ENCODE peak calls at places on chromosomes 3 and 15, in seven cellular contexts. K, X, U, B, P, A and T are unnamed samples.

GRCh38 chr3:127786358-127787070 is 35.8 kb downstream of the MGLL start:
- DNase-seq in K (peak), X (no peak), U (peak), B (no peak), P (no peak), A (peak), T (peak)

GRCh38 chr3:128727996-128728395 is 2.0 kb downstream of the RAB7A start:
- DNase-seq in K (no peak), X (no peak), U (no peak), B (no peak), P (no peak), A (no peak), T (no peak)

GRCh38 chr15:101132390-101133180 is 119.3 kb downstream of the CHSY1 start:
- DNase-seq in K (no peak), X (no peak), U (no peak), B (no peak), P (no peak), A (no peak), T (no peak)

GRCh38 chr3:2655229-2655701 is 454.9 kb downstream of the IL5RA start:
- DNase-seq in K (no peak), X (no peak), U (peak), B (no peak), P (no peak), A (no peak), T (no peak)

GRCh38 chr3:188772886-188773285 is 398.9 kb upstream of the TPRG1 start:
- DNase-seq in K (peak), X (no peak), U (peak), B (no peak), P (no peak), A (no peak), T (peak)

GRCh38 chr15:51750942-51751686 is at the start of gene TMOD2:
- DNase-seq in K (peak), X (no peak), U (peak), B (no peak), P (no peak), A (peak), T (no peak)

GRCh38 chr15:91426412-91426811 is 326.4 kb downstream of the SV2B start:
- DNase-seq in K (no peak), X (no peak), U (no peak), B (no peak), P (no peak), A (no peak), T (no peak)

GRCh38 chr3:66398228-66399025 is 102.4 kb downstream of the LRIG1 start:
- DNase-seq in K (no peak), X (no peak), U (peak), B (no peak), P (no peak), A (no peak), T (peak)

GRCh38 chr3:78645628-78646310 is 1122.0 kb downstream of the ROBO1 start:
- DNase-seq in K (no peak), X (peak), U (peak), B (no peak), P (no peak), A (no peak), T (peak)

GRCh38 chr3:55540579-55540978 is 53.5 kb upstream of the WNT5A start:
- DNase-seq in K (no peak), X (no peak), U (no peak), B (no peak), P (no peak), A (no peak), T (no peak)

GRCh38 chr15:39918688-39919385 is 1.2 kb downstream of the GPR176 start:
- DNase-seq in K (no peak), X (no peak), U (peak), B (no peak), P (no peak), A (no peak), T (no peak)

GRCh38 chr3:170639003-170639402 is 53.1 kb upstream of the SLC7A14 start:
- DNase-seq in K (no peak), X (no peak), U (no peak), B (no peak), P (no peak), A (no peak), T (no peak)

GRCh38 chr3:66404903-66405700 is 95.7 kb downstream of the LRIG1 start:
- DNase-seq in K (no peak), X (no peak), U (no peak), B (no peak), P (no peak), A (peak), T (no peak)

GRCh38 chr3:67655364-67656121 is 1.1 kb upstream of the SUCLG2 start:
- DNase-seq in K (peak), X (no peak), U (no peak), B (peak), P (no peak), A (no peak), T (no peak)

GRCh38 chr3:112627419-112627818 is 13.5 kb downstream of the CCDC80 start:
- DNase-seq in K (no peak), X (no peak), U (no peak), B (no peak), P (no peak), A (no peak), T (no peak)

GRCh38 chr3:63565220-63565619 is 87.3 kb upstream of the SNTN start:
- DNase-seq in K (no peak), X (no peak), U (no peak), B (no peak), P (no peak), A (no peak), T (no peak)

GRCh38 chr3:42226470-42227425 is 39.2 kb downstream of the CCK start:
- DNase-seq in K (peak), X (no peak), U (no peak), B (no peak), P (no peak), A (no peak), T (no peak)

GRCh38 chr3:128726691-128727031 is 678 bp downstream of the RAB7A start:
- DNase-seq in K (peak), X (no peak), U (peak), B (peak), P (peak), A (peak), T (no peak)

GRCh38 chr15:92391640-92392039 is 2.0 kb upstream of the ST8SIA2 start:
- DNase-seq in K (no peak), X (peak), U (peak), B (no peak), P (no peak), A (no peak), T (no peak)

GRCh38 chr3:12991861-12992281 is 81.4 kb downstream of the IQSEC1 start:
- DNase-seq in K (no peak), X (no peak), U (no peak), B (no peak), P (no peak), A (no peak), T (no peak)

GRCh38 chr3:58236527-58237237 is 910 bp upstream of the ABHD6 start:
- DNase-seq in K (no peak), X (no peak), U (no peak), B (no peak), P (no peak), A (peak), T (no peak)

GRCh38 chr3:120147072-120147871 is 53.0 kb upstream of the GSK3B start:
- DNase-seq in K (no peak), X (no peak), U (no peak), B (no peak), P (no peak), A (no peak), T (no peak)

GRCh38 chr3:79018671-79019136 is 749.1 kb downstream of the ROBO1 start:
- DNase-seq in K (peak), X (no peak), U (peak), B (no peak), P (no peak), A (peak), T (no peak)

GRCh38 chr15:69508659-69509058 is 56.0 kb downstream of the RPLP1 start:
- DNase-seq in K (no peak), X (no peak), U (no peak), B (no peak), P (no peak), A (no peak), T (no peak)

GRCh38 chr3:49799761-49800160 is at the start of gene CDHR4:
- DNase-seq in K (no peak), X (peak), U (peak), B (no peak), P (no peak), A (no peak), T (no peak)

GRCh38 chr3:58184309-58184981 is 26.3 kb downstream of the DNASE1L3 start:
- DNase-seq in K (no peak), X (no peak), U (no peak), B (no peak), P (no peak), A (no peak), T (no peak)

GRCh38 chr15:92645051-92645631 is 10.4 kb downstream of the FAM174B start:
- DNase-seq in K (no peak), X (no peak), U (no peak), B (no peak), P (no peak), A (no peak), T (no peak)

GRCh38 chr3:72043212-72044133 is 258.5 kb upstream of the PROK2 start:
- DNase-seq in K (no peak), X (no peak), U (no peak), B (no peak), P (no peak), A (no peak), T (no peak)

DNA sequence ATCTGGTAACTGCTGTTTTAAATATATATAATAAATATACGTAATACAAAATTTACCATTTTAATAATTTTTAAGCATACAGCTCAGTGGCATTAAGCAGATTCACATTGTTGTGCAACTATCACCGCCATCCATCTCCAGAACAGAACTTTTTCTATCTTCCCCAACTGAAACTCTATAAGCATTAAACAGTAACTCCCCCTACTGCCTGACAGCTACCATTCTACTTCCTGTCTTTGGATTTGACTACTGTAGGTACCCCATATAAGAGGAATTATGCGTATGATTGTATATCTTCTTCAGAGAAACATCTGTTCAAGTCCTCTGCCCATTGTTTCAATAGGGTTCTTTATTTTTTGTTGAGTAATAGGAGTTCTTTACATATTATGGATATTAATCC is 36.8 kb downstream of the EID1 start:
- DNase-seq in K (no peak), X (no peak), U (no peak), B (no peak), P (no peak), A (no peak), T (no peak)
- TF ChIP-seq CTCF in K (no peak), X (no peak), U (no peak), B (no peak), P (no peak), A (no peak), T (no peak)

DNA sequence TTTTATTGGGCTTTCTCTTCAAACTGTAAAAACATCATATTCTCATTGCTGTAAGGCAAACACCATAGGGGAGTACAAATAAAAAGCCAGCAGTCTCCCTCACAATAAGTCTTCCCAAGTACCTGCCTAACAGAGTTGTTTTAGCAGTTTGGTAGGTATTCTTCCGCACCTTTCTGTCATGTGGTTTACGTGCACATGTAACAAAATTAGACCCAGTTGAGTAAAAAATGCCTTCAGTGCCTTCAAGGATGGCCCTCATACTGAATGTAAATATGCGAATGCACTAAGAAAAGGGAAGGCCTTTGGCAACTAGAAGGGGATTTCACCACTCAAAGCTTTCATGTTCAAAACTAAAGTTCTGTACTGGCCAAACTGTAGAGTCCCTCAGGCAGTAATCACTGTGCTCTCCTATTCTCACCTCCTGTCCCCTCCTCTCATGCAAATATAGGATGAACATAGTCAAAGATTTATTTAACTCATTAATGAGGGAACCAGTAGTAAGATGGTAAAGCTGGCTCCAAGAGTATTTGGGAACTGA is 26.4 kb downstream of the USP3 start:
- DNase-seq in K (no peak), X (no peak), U (no peak), B (no peak), P (no peak), A (no peak), T (no peak)
- H3K4me3 ChIP-seq in K (no peak), X (no peak), U (no peak), B (no peak), P (no peak), A (no peak), T (no peak)

GRCh38 chr3:194687638-194688206 is 2.0 kb downstream of the FAM43A start:
- DNase-seq in K (peak), X (no peak), U (peak), B (peak), P (no peak), A (peak), T (no peak)
- H3K27ac ChIP-seq in K (peak), X (no peak), U (peak), B (peak), P (peak), A (peak), T (peak)

DNA sequence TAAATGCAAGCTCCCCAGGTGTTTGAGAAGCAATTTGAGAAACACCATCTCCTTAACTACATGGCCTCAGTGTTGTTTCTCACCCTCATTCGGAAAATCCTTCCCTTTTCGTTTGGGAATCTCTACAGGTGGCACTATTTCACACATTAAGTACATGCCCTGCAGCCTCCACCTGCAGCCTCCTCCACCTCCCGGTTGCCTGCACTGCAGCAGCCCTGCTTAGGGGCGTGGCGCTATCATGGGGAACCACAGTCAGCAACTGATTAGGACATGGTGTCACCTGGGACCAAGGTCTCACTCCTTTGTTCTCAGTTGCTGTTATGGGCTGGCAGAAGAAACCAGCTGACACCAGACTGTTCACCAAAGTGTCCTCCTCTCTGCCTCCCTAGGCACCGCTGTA is 11.7 kb upstream of the ZNF774 start:
- DNase-seq in K (no peak), X (peak), U (no peak), B (no peak), P (no peak), A (no peak), T (no peak)
- TF ChIP-seq CTCF in K (no peak), X (peak), U (no peak), B (no peak), P (no peak), A (no peak), T (no peak)